ENCODE peak calls at places on chromosomes 3 and 15, in eight cellular contexts. P, V, H, T, Z, O, E and N are unnamed samples.

GRCh38 chr15:69357773-69358765 is 56.1 kb upstream of the KIF23 start:
- DNase-seq in P (peak), T (peak), E (no peak), V (no peak), H (no peak), Z (no peak), O (no peak), N (no peak)

GRCh38 chr3:33046521-33046920 is 50.4 kb downstream of the GLB1 start:
- DNase-seq in O (no peak), P (no peak), T (no peak), Z (no peak), E (no peak), V (no peak), H (no peak), N (no peak)

GRCh38 chr3:100548053-100548452 is 55.6 kb downstream of the TMEM45A start:
- DNase-seq in O (no peak), Z (no peak), P (no peak), E (no peak), V (no peak), H (no peak), T (peak), N (no peak)

GRCh38 chr3:105401254-105401653 is 34.5 kb downstream of the ALCAM start:
- DNase-seq in T (no peak), O (no peak), V (no peak), E (no peak), P (no peak), H (no peak), Z (no peak), N (no peak)

GRCh38 chr3:98655666-98656065 is 62.3 kb upstream of the CPOX start:
- DNase-seq in O (no peak), E (no peak), H (no peak), Z (no peak), V (no peak), P (no peak), T (peak), N (no peak)

GRCh38 chr3:62131620-62132019 is 241.7 kb downstream of the FEZF2 start:
- DNase-seq in V (peak), O (no peak), T (peak), Z (peak), H (peak), E (no peak), P (no peak), N (no peak)

GRCh38 chr3:82100378-82100777 is 338.9 kb upstream of the GBE1 start:
- DNase-seq in E (peak), O (no peak), T (peak), H (no peak), Z (no peak), V (no peak), P (no peak), N (no peak)

GRCh38 chr3:156635973-156636372 is 38.4 kb upstream of the TIPARP start:
- DNase-seq in T (no peak), O (no peak), E (no peak), P (no peak), V (no peak), H (no peak), Z (no peak), N (no peak)

GRCh38 chr3:127421943-127422662 is 134.3 kb upstream of the PRR20G start:
- DNase-seq in T (no peak), O (no peak), Z (no peak), P (no peak), H (no peak), E (no peak), V (no peak), N (no peak)

GRCh38 chr3:143090486-143090885 is 29.1 kb upstream of the CHST2 start:
- DNase-seq in P (no peak), Z (no peak), V (no peak), E (no peak), O (no peak), H (peak), T (no peak), N (no peak)

GRCh38 chr3:127787071-127787490 is 35.2 kb downstream of the MGLL start:
- DNase-seq in V (no peak), P (no peak), Z (no peak), H (peak), E (no peak), T (peak), O (peak), N (peak)